ENCODE peak calls at places on chromosomes 1 and 21, in five cellular contexts. J, K, I, S and L are unnamed samples.

GRCh38 chr1:78603206-78603605 is 17.0 kb upstream of the IFI44L start:
- DNase-seq in J (peak), K (no peak), I (no peak), S (no peak), L (no peak)

GRCh38 chr1:37995773-37996379 is 6.1 kb upstream of the SF3A3 start:
- DNase-seq in J (peak), K (peak), I (peak), S (no peak), L (no peak)

GRCh38 chr1:92877792-92878191 is 46.0 kb downstream of the RPL5 start:
- DNase-seq in J (no peak), K (no peak), I (no peak), S (no peak), L (no peak)

GRCh38 chr1:78254517-78254916 is 208.8 kb downstream of the GIPC2 start:
- DNase-seq in J (peak), K (no peak), I (no peak), S (no peak), L (no peak)

GRCh38 chr21:31630062-31630711 is 29.3 kb upstream of the SOD1 start:
- DNase-seq in J (peak), K (no peak), I (no peak), S (no peak), L (peak)

GRCh38 chr1:170929412-170929834 is 5.9 kb upstream of the MROH9 start:
- DNase-seq in J (peak), K (no peak), I (no peak), S (no peak), L (no peak)

GRCh38 chr1:112083487-112083886 is 94.0 kb upstream of the KCND3 start:
- DNase-seq in J (no peak), K (no peak), I (no peak), S (no peak), L (no peak)

GRCh38 chr1:117033149-117033548 is 27.0 kb upstream of the TTF2 start:
- DNase-seq in J (no peak), K (no peak), I (no peak), S (no peak), L (no peak)

GRCh38 chr1:32142446-32143301 is 34.8 kb downstream of the KPNA6 start:
- DNase-seq in J (peak), K (no peak), I (peak), S (no peak), L (peak)